ENCODE peak calls at places on chromosomes 5 and 9, in five cellular contexts. V is stomach, Q is GM12878, I is K562, B is breast epithelium. F is an unnamed sample.

GRCh38 chr5:90473321-90474234 is 993 bp downstream of the MBLAC2 start:
- DNase-seq in Q (no peak), V (no peak), B (no peak), I (peak; percentile 28), F (no peak)

GRCh38 chr5:74318985-74319563 is 321.5 kb downstream of the ENC1 start:
- DNase-seq in V (no peak), B (no peak), I (no peak), Q (no peak), F (no peak)

GRCh38 chr5:137361275-137361674 is 137.9 kb downstream of the SPOCK1 start:
- DNase-seq in V (no peak), Q (no peak), I (no peak), B (no peak), F (no peak)

GRCh38 chr5:63401434-63402046 is 560.7 kb downstream of the HTR1A start:
- DNase-seq in Q (peak; percentile 1), V (peak; percentile 58), I (peak; percentile 22), B (no peak), F (no peak)

GRCh38 chr5:154086123-154086522 is 47.4 kb downstream of the MFAP3 start:
- DNase-seq in B (no peak), V (no peak), I (no peak), Q (no peak), F (no peak)

GRCh38 chr5:109546461-109546860 is 136.7 kb upstream of the PJA2 start:
- DNase-seq in B (no peak), V (no peak), Q (no peak), I (no peak), F (no peak)

GRCh38 chr5:93311825-93312224 is 269.2 kb downstream of the NR2F1-AS1 start:
- DNase-seq in I (no peak), V (no peak), Q (no peak), B (no peak), F (no peak)

GRCh38 chr9:76101472-76101871 is 211.0 kb downstream of the PCSK5 start:
- DNase-seq in B (no peak), Q (no peak), I (no peak), V (no peak), F (no peak)

GRCh38 chr5:74206571-74207550 is 433.7 kb downstream of the ENC1 start:
- DNase-seq in V (peak; percentile 45), B (no peak), Q (no peak), I (no peak), F (peak; percentile 72)

GRCh38 chr5:36875789-36876388 is 680 bp upstream of the NIPBL start:
- DNase-seq in I (peak; percentile 74), V (peak; percentile 82), B (peak; percentile 63), Q (peak; percentile 46), F (peak; percentile 90)

GRCh38 chr9:118578467-118578866 is 790.8 kb downstream of the BRINP1 start:
- DNase-seq in Q (no peak), V (no peak), I (no peak), B (no peak), F (no peak)

GRCh38 chr5:14109041-14109747 is 33.9 kb upstream of the TRIO start:
- DNase-seq in Q (peak; percentile 71), I (no peak), B (no peak), V (peak; percentile 33), F (no peak)

GRCh38 chr9:97529363-97530076 is 28.1 kb downstream of the TMOD1 start:
- DNase-seq in V (no peak), B (no peak), Q (peak; percentile 78), I (no peak), F (peak; percentile 85)

GRCh38 chr9:14561929-14562386 is 131.3 kb downstream of the ZDHHC21 start:
- DNase-seq in I (no peak), V (no peak), Q (no peak), B (no peak), F (no peak)

GRCh38 chr5:35183243-35183955 is 46.9 kb downstream of the PRLR start:
- DNase-seq in Q (peak; percentile 27), B (no peak), I (no peak), V (peak; percentile 40), F (no peak)

GRCh38 chr5:134141346-134142050 is 27.0 kb downstream of the TCF7 start:
- DNase-seq in I (no peak), B (peak; percentile 39), Q (no peak), V (peak; percentile 21), F (peak; percentile 42)

GRCh38 chr5:79689541-79690466 is at the start of gene CMYA5:
- DNase-seq in B (peak; percentile 85), I (no peak), Q (no peak), V (peak; percentile 28), F (peak; percentile 83)

GRCh38 chr5:175329976-175330375 is 114.0 kb downstream of the DRD1 start:
- DNase-seq in B (no peak), Q (no peak), I (no peak), V (no peak), F (no peak)

GRCh38 chr5:1747079-1747802 is 52.4 kb downstream of the MRPL36 start:
- DNase-seq in B (peak; percentile 19), I (no peak), V (no peak), Q (no peak), F (peak; percentile 38)

GRCh38 chr9:95224371-95225015 is 93.0 kb downstream of the FANCC start:
- DNase-seq in I (no peak), Q (no peak), V (no peak), B (no peak), F (no peak)

GRCh38 chr5:167866797-167867196 is 424.6 kb upstream of the WWC1 start:
- DNase-seq in V (no peak), Q (no peak), B (no peak), I (no peak), F (no peak)

GRCh38 chr9:15725953-15726352 is 173.1 kb downstream of the CCDC171 start:
- DNase-seq in B (no peak), V (no peak), I (no peak), Q (no peak), F (no peak)

GRCh38 chr5:10511741-10512640 is 51.9 kb upstream of the ANKRD33B start:
- DNase-seq in I (no peak), B (no peak), V (no peak), Q (no peak), F (no peak)

GRCh38 chr5:35281613-35282012 is 51.3 kb upstream of the PRLR start:
- DNase-seq in B (no peak), I (no peak), Q (no peak), V (no peak), F (no peak)

GRCh38 chr5:110094559-110094958 is 404.8 kb downstream of the MAN2A1 start:
- DNase-seq in B (no peak), Q (no peak), I (no peak), V (no peak), F (no peak)

GRCh38 chr9:12604154-12604825 is 88.9 kb upstream of the TYRP1 start:
- DNase-seq in Q (no peak), V (no peak), I (no peak), B (no peak), F (no peak)

GRCh38 chr9:18905883-18906649 is 126.9 kb downstream of the SAXO1 start:
- DNase-seq in B (no peak), V (no peak), I (no peak), Q (no peak), F (no peak)

GRCh38 chr5:113268232-113268631 is 166.6 kb downstream of the TSSK1B start:
- DNase-seq in I (no peak), V (no peak), Q (no peak), B (no peak), F (no peak)

GRCh38 chr9:136059851-136060670 is 35.0 kb downstream of the NACC2 start:
- DNase-seq in Q (no peak), B (peak; percentile 40), V (no peak), I (no peak), F (peak; percentile 56)

GRCh38 chr5:38540348-38540747 is 16.1 kb downstream of the LIFR start:
- DNase-seq in Q (no peak), I (no peak), B (no peak), V (no peak), F (no peak)

GRCh38 chr9:78985084-78985738 is 586.6 kb upstream of the TLE4 start:
- DNase-seq in Q (no peak), B (no peak), V (no peak), I (no peak), F (no peak)

DNA sequence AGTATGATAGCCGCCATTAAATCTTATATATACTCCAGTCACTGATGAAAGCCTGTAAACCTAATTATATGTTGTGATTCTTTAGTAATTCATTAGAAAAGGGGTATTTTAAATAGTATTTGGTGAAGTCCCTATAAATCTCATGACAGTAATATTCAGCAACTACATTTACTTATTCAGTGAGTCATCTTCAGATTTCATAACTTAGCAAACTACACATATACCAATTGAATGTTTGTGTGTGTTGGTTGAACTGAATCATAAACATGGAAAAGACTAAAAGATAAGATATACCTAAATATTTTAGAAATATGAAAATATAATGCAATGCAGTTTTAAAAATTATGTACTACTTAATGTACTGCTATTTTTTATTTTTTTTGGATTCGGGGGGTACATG is 1050.4 kb downstream of the MAT2B start:
- DNase-seq in B (no peak), Q (no peak), I (no peak), V (no peak), F (no peak)
- TF ChIP-seq POLR2AphosphoS5 in B (no peak), Q (no peak), I (no peak), V (no peak), F (no peak)

GRCh38 chr9:99103505-99103904 is 1.4 kb upstream of the TGFBR1 start:
- DNase-seq in Q (no peak), B (no peak), V (no peak), I (no peak), F (no peak)
- H3K4me1 ChIP-seq in Q (peaks cover 8% of the 10 kb centered on the region), B (no peaks in the 10 kb centered on the region), V (peaks cover 52% of the 10 kb centered on the region), I (peaks cover 22% of the 10 kb centered on the region), F (peaks cover 41% of the 10 kb centered on the region)

GRCh38 chr5:96538831-96539250 is 105.8 kb upstream of the PCSK1 start:
- DNase-seq in V (no peak), Q (no peak), B (no peak), I (no peak), F (no peak)

GRCh38 chr5:96533371-96533770 is 100.3 kb upstream of the PCSK1 start:
- DNase-seq in B (no peak), V (no peak), Q (no peak), I (no peak), F (no peak)

DNA sequence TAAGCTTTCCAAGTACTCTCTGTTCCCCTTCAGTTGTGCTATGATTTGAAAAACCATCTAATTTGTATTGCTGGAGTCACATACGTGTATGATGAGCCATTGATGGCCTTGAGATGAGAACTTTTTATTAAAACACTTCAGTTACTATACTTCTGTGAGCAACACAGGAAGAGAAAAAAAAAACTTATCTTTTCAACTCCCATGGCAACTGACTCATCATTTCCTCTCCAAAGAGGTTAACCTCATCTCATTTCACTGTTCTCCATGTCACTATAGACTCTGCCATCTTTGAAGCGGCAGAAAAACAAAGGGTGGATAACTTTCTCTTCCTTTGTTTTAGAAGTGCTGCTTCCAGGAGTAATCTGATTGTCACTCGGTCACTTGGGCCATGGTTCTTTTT is 104.3 kb upstream of the PCSK1 start:
- DNase-seq in B (no peak), Q (no peak), V (no peak), I (no peak), F (no peak)
- TF ChIP-seq POLR2AphosphoS5 in B (no peak), Q (no peak), V (no peak), I (no peak), F (no peak)

DNA sequence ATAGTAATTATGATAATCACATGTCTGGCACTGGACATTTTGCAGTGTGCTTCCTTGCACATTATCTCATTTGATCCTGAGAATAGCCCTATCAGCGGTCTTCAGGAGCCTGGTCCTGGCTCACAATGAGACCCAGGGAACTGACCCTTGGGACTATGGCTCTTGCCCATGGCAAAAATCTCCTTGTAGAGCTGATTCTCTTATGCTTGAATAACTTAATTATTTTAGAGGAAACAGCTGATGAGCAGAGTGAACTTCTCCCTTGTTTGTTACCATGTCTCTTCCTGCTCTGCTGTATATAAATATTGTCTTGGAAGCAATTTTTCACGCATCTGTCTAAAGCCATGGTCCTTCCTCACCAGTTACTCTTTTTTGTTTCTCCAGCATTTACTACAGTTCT is 272.6 kb downstream of the NR3C1 start:
- DNase-seq in B (no peak), Q (no peak), V (no peak), I (no peak), F (no peak)
- H3K4me1 ChIP-seq in B (no peaks in the 10 kb centered on the region), Q (no peaks in the 10 kb centered on the region), V (peaks cover 49% of the 10 kb centered on the region), I (no peaks in the 10 kb centered on the region), F (peaks cover 31% of the 10 kb centered on the region)

GRCh38 chr9:99823392-99824377 is 2.0 kb downstream of the NR4A3 start:
- DNase-seq in V (peak; percentile 51), B (no peak), Q (no peak), I (peak; percentile 16), F (peak; percentile 79)
- TF ChIP-seq POLR2AphosphoS5 in V (no peak), B (no peak), Q (no peak), I (no peak), F (no peak)